ENCODE peak calls at places on chromosome 10, in six cellular contexts. A is H7, Q is foreskin melanocyte, W is RCC 7860, D is NCI-H1092, O is SHP77 treated with DMSO at 0.1 percent for 48 hours. S is an unnamed sample.

GRCh38 chr10:76382381-76382851 is 951.0 kb downstream of the LRMDA start:
- DNase-seq in Q (peak; percentile 55), W (no peak), D (no peak), O (no peak), A (no peak), S (no peak)

GRCh38 chr10:82394122-82394521 is 519.1 kb downstream of the NRG3 start:
- DNase-seq in Q (no peak), A (no peak), O (no peak), W (no peak), D (no peak), S (no peak)

GRCh38 chr10:122348512-122348911 is 26.0 kb upstream of the PLEKHA1 start:
- DNase-seq in O (no peak), A (no peak), Q (no peak), D (no peak), W (peak; percentile 90), S (no peak)

GRCh38 chr10:1548146-1548545 is 189.2 kb downstream of the ADARB2 start:
- DNase-seq in O (no peak), A (no peak), Q (no peak), D (no peak), W (no peak), S (no peak)

GRCh38 chr10:31980471-31980870 is 51.8 kb upstream of the ARHGAP12 start:
- DNase-seq in O (no peak), W (no peak), A (no peak), Q (no peak), D (no peak), S (no peak)

GRCh38 chr10:11700539-11700938 is 41.6 kb upstream of the ECHDC3 start:
- DNase-seq in Q (no peak), D (no peak), A (no peak), O (no peak), W (no peak), S (no peak)

GRCh38 chr10:87705339-87705738 is 45.7 kb downstream of the PAPSS2 start:
- DNase-seq in A (no peak), W (no peak), O (no peak), D (no peak), Q (no peak), S (no peak)

GRCh38 chr10:17785276-17785935 is 23.7 kb upstream of the MRC1 start:
- DNase-seq in D (no peak), W (no peak), O (no peak), A (no peak), Q (no peak), S (no peak)

GRCh38 chr10:97013568-97013967 is 172.2 kb downstream of the SLIT1 start:
- DNase-seq in O (no peak), D (no peak), W (no peak), Q (no peak), A (peak; percentile 36), S (no peak)

GRCh38 chr10:1420663-1421362 is 316.5 kb downstream of the ADARB2 start:
- DNase-seq in Q (peak; percentile 28), O (peak; percentile 54), D (peak; percentile 98), A (peak; percentile 92), W (peak; percentile 14), S (no peak)

GRCh38 chr10:1600861-1601260 is 136.5 kb downstream of the ADARB2 start:
- DNase-seq in O (no peak), D (no peak), A (no peak), W (no peak), Q (no peak), S (no peak)

GRCh38 chr10:3364768-3365480 is 192.3 kb upstream of the PITRM1 start:
- DNase-seq in O (peak; percentile 58), W (no peak), A (no peak), Q (no peak), D (no peak), S (no peak)

GRCh38 chr10:60182691-60183090 is 207.0 kb downstream of the ANK3 start:
- DNase-seq in O (no peak), Q (no peak), W (no peak), A (no peak), D (no peak), S (no peak)

GRCh38 chr10:113961261-113961938 is 82.3 kb upstream of the ADRB1 start:
- DNase-seq in O (no peak), Q (no peak), D (no peak), A (no peak), W (no peak), S (no peak)

GRCh38 chr10:119205926-119206602 is 1.3 kb upstream of the GRK5 start:
- DNase-seq in W (peak; percentile 16), D (no peak), A (peak; percentile 63), Q (peak; percentile 92), O (peak; percentile 18), S (peak; percentile 85)

GRCh38 chr10:95864906-95865813 is 42.6 kb upstream of the CC2D2B start:
- DNase-seq in A (peak; percentile 66), Q (peak; percentile 24), W (peak; percentile 44), O (peak; percentile 41), D (no peak), S (no peak)

GRCh38 chr10:89235073-89235798 is 16.3 kb downstream of the LIPA start:
- DNase-seq in A (peak; percentile 26), Q (no peak), O (no peak), W (no peak), D (no peak), S (peak; percentile 73)

GRCh38 chr10:128793726-128794655 is 667.8 kb upstream of the MKI67 start:
- DNase-seq in A (no peak), D (no peak), O (no peak), Q (no peak), W (no peak), S (no peak)

GRCh38 chr10:121237718-121238117 is 360.5 kb downstream of the FGFR2 start:
- DNase-seq in W (no peak), A (no peak), Q (no peak), D (no peak), O (no peak), S (no peak)

GRCh38 chr10:12980713-12981306 is 20.7 kb downstream of the CCDC3 start:
- DNase-seq in O (no peak), A (no peak), D (no peak), Q (no peak), W (no peak), S (no peak)

GRCh38 chr10:13136651-13137050 is 24.7 kb upstream of the MCM10 start:
- DNase-seq in O (no peak), D (no peak), Q (no peak), A (no peak), W (no peak), S (no peak)

GRCh38 chr10:70598857-70599295 is 3.7 kb downstream of the PRF1 start:
- DNase-seq in O (no peak), W (no peak), Q (no peak), D (no peak), A (no peak), S (peak; percentile 42)

GRCh38 chr10:72274213-72274729 is 547 bp downstream of the DDIT4 start:
- DNase-seq in W (no peak), A (peak; percentile 70), Q (no peak), O (no peak), D (no peak), S (no peak)

S was measured in right atrium auricular region.